ENCODE peak calls at places on chromosomes 12 and 14, in five cellular contexts. E is CD8-positive, alpha-beta T cell; M is left lung; N is esophagus squamous epithelium; Q is OCI-LY7. D is an unnamed sample.

GRCh38 chr12:57521475-57522018 is 1.1 kb upstream of the MBD6 start:
- DNase-seq in M (peak), N (no peak), E (no peak), Q (no peak), D (no peak)

GRCh38 chr14:80428171-80428570 is 216.9 kb upstream of the DIO2 start:
- DNase-seq in Q (no peak), N (no peak), M (no peak), E (no peak), D (no peak)

GRCh38 chr12:127485528-127485927 is 781.4 kb upstream of the TMEM132C start:
- DNase-seq in Q (no peak), N (no peak), M (no peak), E (no peak), D (no peak)

GRCh38 chr14:30874120-30874998 is at the start of gene COCH:
- DNase-seq in Q (peak), E (no peak), M (no peak), N (no peak), D (no peak)

GRCh38 chr14:20400965-20401593 is 12.2 kb downstream of the TEP1 start:
- DNase-seq in Q (no peak), E (no peak), M (no peak), N (no peak), D (peak)

GRCh38 chr12:127964717-127965116 is 302.3 kb upstream of the TMEM132C start:
- DNase-seq in N (no peak), E (no peak), M (no peak), Q (peak), D (no peak)

GRCh38 chr12:12081836-12082497 is 11.2 kb downstream of the BCL2L14 start:
- DNase-seq in Q (peak), M (no peak), N (no peak), E (no peak), D (no peak)

GRCh38 chr14:48805315-48805714 is 780.9 kb downstream of the RPS29 start:
- DNase-seq in M (no peak), Q (no peak), N (no peak), E (no peak), D (no peak)

GRCh38 chr12:66066071-66066928 is 64.2 kb downstream of the LLPH start:
- DNase-seq in M (no peak), E (no peak), N (no peak), Q (no peak), D (no peak)

GRCh38 chr12:75137896-75138295 is 71.7 kb downstream of the KCNC2 start:
- DNase-seq in E (no peak), M (no peak), Q (no peak), N (no peak), D (no peak)

GRCh38 chr12:20409639-20410038 is 41.3 kb downstream of the PDE3A start:
- DNase-seq in N (no peak), M (no peak), Q (no peak), E (no peak), D (no peak)

GRCh38 chr14:29681308-29681707 is 246.3 kb downstream of the PRKD1 start:
- DNase-seq in M (no peak), N (no peak), E (no peak), Q (no peak), D (no peak)

GRCh38 chr12:108950991-108951739 is 69.7 kb downstream of the SVOP start:
- DNase-seq in Q (peak), M (peak), N (no peak), E (peak), D (peak)

GRCh38 chr14:50523271-50524041 is 8.9 kb downstream of the MAP4K5 start:
- DNase-seq in N (no peak), E (no peak), Q (no peak), M (no peak), D (no peak)

GRCh38 chr14:45267084-45267483 is 14.1 kb upstream of the MIS18BP1 start:
- DNase-seq in Q (no peak), M (no peak), N (no peak), E (no peak), D (no peak)

GRCh38 chr14:57275023-57275664 is 6.4 kb downstream of the AP5M1 start:
- DNase-seq in E (no peak), N (no peak), M (no peak), Q (no peak), D (no peak)

GRCh38 chr12:63045020-63045860 is 105.8 kb downstream of the AVPR1A start:
- DNase-seq in Q (no peak), E (no peak), N (no peak), M (no peak), D (no peak)

GRCh38 chr12:122142857-122143256 is 31.2 kb downstream of the IL31 start:
- DNase-seq in N (no peak), Q (no peak), M (no peak), E (no peak), D (no peak)

GRCh38 chr14:80805136-80805535 is 136.4 kb downstream of the CEP128 start:
- DNase-seq in M (no peak), N (no peak), Q (no peak), E (no peak), D (no peak)

GRCh38 chr14:104743461-104744380 is 9.2 kb upstream of the SIVA1 start:
- DNase-seq in Q (no peak), M (no peak), E (no peak), N (no peak), D (no peak)

GRCh38 chr14:56195727-56196126 is 77.5 kb downstream of the PELI2 start:
- DNase-seq in M (no peak), Q (peak), E (no peak), N (no peak), D (no peak)

DNA sequence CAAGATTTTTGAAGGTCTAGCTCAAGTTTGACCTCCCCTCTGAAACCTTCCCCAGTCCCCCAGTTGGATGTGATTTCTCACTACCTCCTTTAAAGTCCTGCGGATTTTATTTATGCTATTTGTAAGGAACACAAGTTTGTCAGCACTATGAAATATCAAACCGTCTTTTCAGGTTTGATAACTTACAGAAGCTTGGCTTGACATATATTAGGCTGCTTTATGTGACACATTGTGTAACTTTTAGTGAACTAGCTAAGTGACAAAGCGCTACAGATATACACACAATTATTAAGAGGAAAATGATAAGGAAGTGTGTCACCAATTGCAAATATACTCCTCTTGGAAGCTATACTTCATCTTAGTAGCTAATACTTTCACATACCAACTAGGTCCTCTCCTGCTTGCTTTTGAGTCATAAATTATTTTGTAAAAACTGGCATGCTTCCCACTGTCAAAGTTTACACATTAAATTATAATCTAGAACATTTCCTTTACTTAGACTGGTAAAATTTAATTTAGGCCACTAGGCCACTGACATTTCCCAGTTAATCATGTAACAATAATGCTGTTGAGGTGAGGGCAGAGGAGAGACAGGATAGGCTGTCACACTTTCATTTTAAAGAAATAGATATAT is 149.5 kb downstream of the TMTC3 start:
- DNase-seq in M (no peak), N (no peak), Q (no peak), E (no peak), D (no peak)
- H3K27ac ChIP-seq in M (no peak), N (no peak), Q (no peak), E (no peak), D (no peak)

DNA sequence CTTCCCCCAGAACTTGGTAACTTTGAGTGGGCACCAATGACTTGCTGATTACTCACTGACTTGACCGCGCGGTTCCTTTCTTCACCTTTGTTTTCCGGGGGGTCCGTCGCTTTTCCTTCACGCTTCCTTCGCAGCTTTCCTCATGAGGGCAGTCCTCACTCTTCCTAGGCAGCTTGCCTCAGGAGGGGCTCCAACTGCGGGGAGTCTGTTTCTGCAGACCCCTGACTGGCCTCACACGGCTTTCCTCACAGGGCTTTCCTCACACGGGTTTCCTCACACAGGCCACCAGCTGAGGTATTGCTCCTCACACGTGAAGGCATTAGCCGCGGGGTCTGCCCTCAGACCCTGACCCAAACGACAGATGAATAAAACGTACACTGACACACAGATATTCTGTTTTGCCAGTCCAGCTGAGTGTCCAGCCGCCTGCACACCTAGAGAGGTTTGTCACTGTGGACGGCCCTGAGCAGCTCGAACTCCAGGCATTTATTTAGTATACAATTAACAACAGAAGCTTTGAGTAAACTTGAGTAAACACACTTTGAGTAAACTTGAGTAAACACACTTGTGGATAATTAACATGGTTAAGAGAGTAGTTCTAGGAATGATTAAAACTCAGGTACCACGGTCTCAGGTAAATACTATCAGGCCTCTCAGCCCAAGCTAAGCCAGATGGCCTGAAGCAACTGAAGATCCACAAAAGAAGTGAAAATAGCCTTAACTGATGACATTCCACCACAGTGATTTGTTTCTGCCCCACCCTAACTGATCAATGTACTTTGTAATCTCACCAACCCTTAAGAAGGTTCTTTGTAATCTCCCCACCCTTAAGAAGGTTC is 16.1 kb upstream of the LYZ start:
- DNase-seq in Q (no peak), M (no peak), E (no peak), N (no peak), D (no peak)
- H3K27ac ChIP-seq in Q (no peak), M (peak), E (peak), N (no peak), D (no peak)

GRCh38 chr12:2281446-2281845 is 228.7 kb downstream of the CACNA1C start:
- DNase-seq in N (no peak), M (no peak), Q (no peak), E (no peak), D (no peak)

GRCh38 chr12:2283910-2284309 is 231.1 kb downstream of the CACNA1C start:
- DNase-seq in E (no peak), N (no peak), M (peak), Q (peak), D (no peak)

GRCh38 chr12:2283480-2283879 is 230.7 kb downstream of the CACNA1C start:
- DNase-seq in Q (no peak), N (no peak), E (no peak), M (no peak), D (peak)

GRCh38 chr12:2284321-2284813 is 231.6 kb downstream of the CACNA1C start:
- DNase-seq in M (no peak), Q (no peak), N (no peak), E (no peak), D (peak)

DNA sequence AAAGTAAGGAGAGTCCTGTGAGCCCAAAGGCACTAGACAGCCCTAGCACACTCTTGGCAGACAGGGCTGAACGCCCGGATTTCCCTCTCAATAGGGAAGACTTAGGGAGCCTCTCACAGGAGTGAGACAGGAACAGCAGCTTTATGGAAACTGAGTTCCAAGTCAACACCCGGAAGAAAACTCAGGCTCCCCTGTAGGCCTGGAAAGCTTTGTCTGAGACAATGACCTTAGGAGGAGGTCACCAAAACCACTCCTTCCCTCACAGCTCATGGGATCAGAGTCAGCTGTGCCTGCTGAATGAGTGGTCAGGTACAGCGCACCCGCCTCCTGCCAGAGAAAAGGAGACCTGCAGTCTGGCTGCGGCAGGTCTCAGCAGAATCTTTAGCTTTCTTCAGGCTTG is 229.5 kb downstream of the CACNA1C start:
- DNase-seq in Q (no peak), E (no peak), M (no peak), N (no peak), D (no peak)
- H3K27ac ChIP-seq in Q (no peak), E (no peak), M (peak), N (no peak), D (no peak)

DNA sequence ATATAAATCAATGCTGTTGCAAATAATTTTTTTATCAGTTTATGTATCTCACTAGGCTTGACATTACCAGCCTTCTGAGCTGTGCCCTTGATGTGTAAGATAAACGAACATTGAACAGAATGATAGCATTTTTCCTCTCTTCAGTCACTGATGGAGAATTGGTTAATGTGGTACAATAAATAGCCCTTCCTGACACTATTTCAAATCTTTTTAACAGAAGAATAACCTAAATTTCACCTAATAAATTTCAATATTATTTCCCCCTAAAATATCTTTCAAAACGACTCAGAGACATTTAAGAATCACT is 2.2 kb upstream of the ATP2B1 start:
- DNase-seq in Q (no peak), M (no peak), E (no peak), N (no peak), D (no peak)
- H3K27ac ChIP-seq in Q (no peak), M (no peak), E (no peak), N (no peak), D (no peak)

D was measured in ascending aorta.